ENCODE peak calls at places on chromosomes 5 and 9, in nine cellular contexts. L is AG04449, O is left lung, M is GM23338, U is fibroblast of mammary gland, G is PC-3, E is BE2C, V is prostate gland, R is astrocyte. I is an unnamed sample.
A peak's percentile ranks its signal among the peaks of the same experiment; 100 is the strongest.

GRCh38 chr5:54663876-54664275 is 146.3 kb downstream of the SNX18 start:
- DNase-seq in L (peak; percentile 79), O (no peak), M (no peak), U (peak; percentile 91), G (peak; percentile 43), E (no peak), V (no peak), R (peak; percentile 97), I (no peak)

GRCh38 chr5:180853522-180853921 is 7.6 kb downstream of the ZFP62 start:
- DNase-seq in L (no peak), O (no peak), M (no peak), U (no peak), G (no peak), E (no peak), V (no peak), R (no peak), I (no peak)

GRCh38 chr5:95858023-95858461 is 35.5 kb upstream of the GLRX start:
- DNase-seq in L (peak; percentile 79), O (peak; percentile 56), M (no peak), U (peak; percentile 97), G (no peak), E (no peak), V (no peak), R (peak; percentile 98), I (no peak)

GRCh38 chr5:122755740-122756139 is 19.1 kb upstream of the SNX2 start:
- DNase-seq in L (no peak), O (no peak), M (no peak), U (no peak), G (no peak), E (no peak), V (no peak), R (no peak), I (no peak)

GRCh38 chr9:7266911-7267555 is 509.3 kb downstream of the KDM4C start:
- DNase-seq in L (no peak), O (no peak), M (no peak), U (no peak), G (no peak), E (no peak), V (peak; percentile 31), R (no peak), I (no peak)

GRCh38 chr5:177132504-177133118 is 962 bp upstream of the NSD1 start:
- DNase-seq in L (no peak), O (peak; percentile 50), M (peak; percentile 74), U (peak; percentile 19), G (no peak), E (peak; percentile 26), V (no peak), R (no peak), I (peak; percentile 85)

GRCh38 chr9:132192728-132193127 is 30.9 kb downstream of the NTNG2 start:
- DNase-seq in L (no peak), O (no peak), M (no peak), U (no peak), G (no peak), E (no peak), V (no peak), R (no peak), I (no peak)

GRCh38 chr5:103867857-103868598 is 305.4 kb upstream of the NUDT12 start:
- DNase-seq in L (no peak), O (no peak), M (no peak), U (no peak), G (peak; percentile 55), E (peak; percentile 39), V (no peak), R (peak; percentile 81), I (no peak)

GRCh38 chr5:156326718-156327259 is at the start of gene SGCD:
- DNase-seq in L (peak; percentile 74), O (peak; percentile 61), M (peak; percentile 16), U (peak; percentile 92), G (no peak), E (no peak), V (no peak), R (peak; percentile 86), I (no peak)

GRCh38 chr5:126972062-126972895 is 58.1 kb downstream of the MARCHF3 start:
- DNase-seq in L (no peak), O (no peak), M (no peak), U (no peak), G (no peak), E (no peak), V (no peak), R (no peak), I (no peak)

GRCh38 chr9:109074236-109074889 is 45.4 kb downstream of the TMEM245 start:
- DNase-seq in L (no peak), O (no peak), M (no peak), U (no peak), G (no peak), E (no peak), V (no peak), R (no peak), I (no peak)

GRCh38 chr5:162068412-162068811 is 839 bp downstream of the GABRG2 start:
- DNase-seq in L (no peak), O (peak; percentile 31), M (peak; percentile 97), U (peak; percentile 1), G (peak; percentile 65), E (peak; percentile 24), V (no peak), R (no peak), I (no peak)

GRCh38 chr5:143466632-143467031 is 63.1 kb upstream of the NR3C1 start:
- DNase-seq in L (no peak), O (no peak), M (no peak), U (no peak), G (no peak), E (no peak), V (no peak), R (no peak), I (no peak)
- H3K4me3 ChIP-seq in L (no peak overlapping the region), O (no peak overlapping the region), M (no peak overlapping the region), U (no peak overlapping the region), G (no peak overlapping the region), E (no peak overlapping the region), V (no peak overlapping the region), R (no peak overlapping the region), I (no peak overlapping the region)

GRCh38 chr5:135038202-135038828 is 4.3 kb upstream of the PITX1 start:
- DNase-seq in L (no peak), O (no peak), M (peak; percentile 42), U (no peak), G (no peak), E (no peak), V (no peak), R (no peak), I (no peak)
- H3K4me3 ChIP-seq in L (no peak overlapping the region), O (no peak overlapping the region), M (peak overlapping the region; percentile 55), U (no peak overlapping the region), G (no peak overlapping the region), E (no peak overlapping the region), V (no peak overlapping the region), R (no peak overlapping the region), I (no peak overlapping the region)

GRCh38 chr5:57783693-57784092 is 301.1 kb upstream of the ACTBL2 start:
- DNase-seq in L (no peak), O (no peak), M (no peak), U (no peak), G (no peak), E (no peak), V (no peak), R (no peak), I (no peak)
- H3K4me3 ChIP-seq in L (no peak overlapping the region), O (no peak overlapping the region), M (no peak overlapping the region), U (no peak overlapping the region), G (no peak overlapping the region), E (no peak overlapping the region), V (no peak overlapping the region), R (no peak overlapping the region), I (no peak overlapping the region)

DNA sequence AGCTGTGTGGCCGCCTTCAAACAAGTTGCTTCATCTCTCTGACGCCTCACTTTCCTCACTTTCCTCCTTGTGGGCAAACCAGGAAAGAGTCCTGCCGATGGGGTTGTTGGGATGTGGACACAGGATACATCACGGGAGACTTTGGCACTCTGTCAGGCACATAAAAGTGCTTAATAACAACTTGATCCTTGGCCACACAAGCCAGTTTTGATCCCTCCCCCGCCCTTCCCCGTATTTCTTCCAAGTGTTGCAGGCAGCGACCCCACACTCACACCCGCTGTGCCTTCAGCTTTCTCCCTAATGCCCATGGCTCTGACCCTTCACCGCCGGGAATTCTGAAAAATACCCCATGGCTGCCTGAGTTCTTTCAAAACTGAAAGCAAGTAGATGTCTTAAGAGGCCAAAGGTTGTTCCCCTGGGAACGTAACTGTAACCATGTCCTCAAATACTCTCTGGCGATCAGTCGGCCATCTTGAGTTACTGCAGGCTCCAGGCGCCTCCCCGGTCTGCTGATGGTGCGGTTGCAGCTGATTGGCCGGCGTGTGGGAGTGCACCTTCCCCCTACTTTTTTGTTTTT is 59.8 kb downstream of the ARHGEF37 start:
- DNase-seq in L (no peak), O (no peak), M (peak; percentile 39), U (peak; percentile 93), G (no peak), E (no peak), V (peak; percentile 86), R (no peak), I (no peak)
- H3K4me3 ChIP-seq in L (no peak overlapping the region), O (no peak overlapping the region), M (no peak overlapping the region), U (peak overlapping the region; percentile 12), G (no peak overlapping the region), E (no peak overlapping the region), V (no peak overlapping the region), R (no peak overlapping the region), I (no peak overlapping the region)

DNA sequence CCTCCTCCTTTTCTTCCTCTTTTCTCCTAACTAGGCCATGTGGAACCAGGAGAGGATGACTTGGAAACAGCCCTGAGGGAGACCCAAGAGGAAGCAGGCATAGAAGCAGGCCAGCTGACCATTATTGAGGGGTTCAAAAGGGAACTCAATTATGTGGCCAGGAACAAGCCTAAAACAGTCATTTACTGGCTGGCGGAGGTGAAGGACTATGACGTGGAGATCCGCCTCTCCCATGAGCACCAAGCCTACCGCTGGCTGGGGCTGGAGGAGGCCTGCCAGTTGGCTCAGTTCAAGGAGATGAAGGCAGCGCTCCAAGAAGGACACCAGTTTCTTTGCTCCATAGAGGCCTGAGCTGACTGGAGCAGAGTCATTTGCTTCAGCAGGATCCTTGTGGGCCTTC is 13.7 kb downstream of the NUDT2 start:
- DNase-seq in L (no peak), O (peak; percentile 44), M (no peak), U (peak; percentile 56), G (no peak), E (no peak), V (no peak), R (no peak), I (no peak)
- H3K4me3 ChIP-seq in L (no peak overlapping the region), O (no peak overlapping the region), M (no peak overlapping the region), U (no peak overlapping the region), G (no peak overlapping the region), E (no peak overlapping the region), V (no peak overlapping the region), R (no peak overlapping the region), I (no peak overlapping the region)

DNA sequence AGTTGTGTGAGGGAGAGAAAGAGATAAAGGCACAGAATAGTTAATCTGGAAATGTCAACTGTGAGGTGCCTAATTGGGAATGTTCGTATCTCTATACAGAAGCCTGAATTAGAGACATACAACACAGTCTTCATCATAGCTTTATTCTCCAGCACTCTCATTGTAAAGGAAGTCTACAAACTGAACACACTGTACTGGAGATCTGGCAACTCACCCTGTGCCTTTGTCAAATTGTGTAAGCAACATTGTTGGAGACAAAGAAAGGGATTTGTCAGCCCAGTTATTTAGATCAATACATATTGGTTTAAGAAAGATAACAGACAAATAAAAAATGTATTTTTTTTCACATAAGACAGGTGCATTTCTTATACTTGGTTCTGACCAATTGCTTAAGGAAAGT is 832.9 kb upstream of the DMAC1 start:
- DNase-seq in L (no peak), O (no peak), M (no peak), U (no peak), G (no peak), E (no peak), V (no peak), R (no peak), I (no peak)
- H3K4me3 ChIP-seq in L (no peak overlapping the region), O (no peak overlapping the region), M (no peak overlapping the region), U (no peak overlapping the region), G (no peak overlapping the region), E (no peak overlapping the region), V (no peak overlapping the region), R (no peak overlapping the region), I (no peak overlapping the region)